ENCODE peak calls at places on chromosomes 5 and 9, in eight cellular contexts. One of them, this sample, is unnamed.

GRCh38 chr9:336039-336438 is 121.4 kb downstream of the DOCK8 start:
- DNase-seq in testis: no peak
- DNase-seq in cardiac muscle cell: no peak
- DNase-seq in prostate gland: no peak
- DNase-seq in foreskin keratinocyte: no peak
- DNase-seq in breast epithelium: no peak
- DNase-seq in gastrocnemius medialis: no peak
- DNase-seq in CD4-positive, alpha-beta T cell: no peak
- DNase-seq in this sample: no peak

GRCh38 chr9:114008667-114009410 is 69.3 kb downstream of the AMBP start:
- DNase-seq in testis: peak
- DNase-seq in cardiac muscle cell: no peak
- DNase-seq in prostate gland: no peak
- DNase-seq in foreskin keratinocyte: no peak
- DNase-seq in breast epithelium: peak
- DNase-seq in gastrocnemius medialis: peak
- DNase-seq in CD4-positive, alpha-beta T cell: no peak
- DNase-seq in this sample: peak

GRCh38 chr5:66741394-66741793 is 145.2 kb downstream of the MAST4 start:
- DNase-seq in testis: no peak
- DNase-seq in cardiac muscle cell: no peak
- DNase-seq in prostate gland: peak
- DNase-seq in foreskin keratinocyte: no peak
- DNase-seq in breast epithelium: peak
- DNase-seq in gastrocnemius medialis: no peak
- DNase-seq in CD4-positive, alpha-beta T cell: no peak
- DNase-seq in this sample: no peak

GRCh38 chr9:123929177-123929869 is 603 bp downstream of the DENND1A start:
- DNase-seq in testis: peak
- DNase-seq in cardiac muscle cell: no peak
- DNase-seq in prostate gland: no peak
- DNase-seq in foreskin keratinocyte: no peak
- DNase-seq in breast epithelium: no peak
- DNase-seq in gastrocnemius medialis: peak
- DNase-seq in CD4-positive, alpha-beta T cell: no peak
- DNase-seq in this sample: peak

GRCh38 chr5:131959906-131960305 is 14.4 kb upstream of the MEIKIN start:
- DNase-seq in testis: no peak
- DNase-seq in cardiac muscle cell: no peak
- DNase-seq in prostate gland: no peak
- DNase-seq in foreskin keratinocyte: peak
- DNase-seq in breast epithelium: no peak
- DNase-seq in gastrocnemius medialis: no peak
- DNase-seq in CD4-positive, alpha-beta T cell: no peak
- DNase-seq in this sample: no peak

GRCh38 chr9:27572566-27572917 is 739 bp downstream of the C9orf72 start:
- DNase-seq in testis: peak
- DNase-seq in cardiac muscle cell: peak
- DNase-seq in prostate gland: peak
- DNase-seq in foreskin keratinocyte: no peak
- DNase-seq in breast epithelium: peak
- DNase-seq in gastrocnemius medialis: peak
- DNase-seq in CD4-positive, alpha-beta T cell: peak
- DNase-seq in this sample: no peak

GRCh38 chr9:83537331-83538171 is 650 bp downstream of the FRMD3 start:
- DNase-seq in testis: no peak
- DNase-seq in cardiac muscle cell: peak
- DNase-seq in prostate gland: no peak
- DNase-seq in foreskin keratinocyte: no peak
- DNase-seq in breast epithelium: no peak
- DNase-seq in gastrocnemius medialis: no peak
- DNase-seq in CD4-positive, alpha-beta T cell: no peak
- DNase-seq in this sample: no peak

GRCh38 chr5:168285696-168286095 is 5.7 kb upstream of the WWC1 start:
- DNase-seq in testis: no peak
- DNase-seq in cardiac muscle cell: no peak
- DNase-seq in prostate gland: no peak
- DNase-seq in foreskin keratinocyte: no peak
- DNase-seq in breast epithelium: no peak
- DNase-seq in gastrocnemius medialis: no peak
- DNase-seq in CD4-positive, alpha-beta T cell: no peak
- DNase-seq in this sample: no peak

GRCh38 chr9:3980771-3981170 is 319.1 kb downstream of the GLIS3 start:
- DNase-seq in testis: peak
- DNase-seq in cardiac muscle cell: peak
- DNase-seq in prostate gland: no peak
- DNase-seq in foreskin keratinocyte: no peak
- DNase-seq in breast epithelium: no peak
- DNase-seq in gastrocnemius medialis: no peak
- DNase-seq in CD4-positive, alpha-beta T cell: no peak
- DNase-seq in this sample: peak

GRCh38 chr9:130707225-130707976 is 13.8 kb downstream of the EXOSC2 start:
- DNase-seq in testis: peak
- DNase-seq in cardiac muscle cell: peak
- DNase-seq in prostate gland: peak
- DNase-seq in foreskin keratinocyte: no peak
- DNase-seq in breast epithelium: no peak
- DNase-seq in gastrocnemius medialis: no peak
- DNase-seq in CD4-positive, alpha-beta T cell: peak
- DNase-seq in this sample: peak

DNA sequence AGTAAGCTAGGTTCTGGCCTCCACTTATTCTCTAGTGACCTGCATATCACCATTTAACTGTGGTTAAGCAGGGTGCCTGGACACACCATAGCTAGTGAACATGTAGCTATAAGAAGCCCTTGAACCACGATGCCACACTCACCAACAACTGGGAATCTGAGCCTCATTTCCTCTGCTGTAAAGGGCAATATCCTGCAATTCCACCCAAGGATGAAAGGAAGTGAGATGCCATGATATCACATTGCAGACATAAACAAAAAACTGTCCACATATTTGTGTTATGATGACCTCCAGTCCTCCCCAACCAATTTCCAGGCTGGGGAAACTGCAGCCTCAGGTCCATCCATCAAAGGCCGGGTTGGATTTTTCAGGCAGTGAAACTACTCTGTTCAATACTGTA is 10.4 kb downstream of the TNIP1 start:
- DNase-seq in testis: no peak
- DNase-seq in cardiac muscle cell: no peak
- DNase-seq in prostate gland: no peak
- DNase-seq in foreskin keratinocyte: no peak
- DNase-seq in breast epithelium: no peak
- DNase-seq in gastrocnemius medialis: no peak
- DNase-seq in CD4-positive, alpha-beta T cell: no peak
- DNase-seq in this sample: no peak
- H3K27ac ChIP-seq in testis: no peak
- H3K27ac ChIP-seq in cardiac muscle cell: no peak
- H3K27ac ChIP-seq in prostate gland: no peak
- H3K27ac ChIP-seq in foreskin keratinocyte: no peak
- H3K27ac ChIP-seq in breast epithelium: no peak
- H3K27ac ChIP-seq in gastrocnemius medialis: peak
- H3K27ac ChIP-seq in CD4-positive, alpha-beta T cell: no peak
- H3K27ac ChIP-seq in this sample: no peak

GRCh38 chr9:127801955-127802575 is 617 bp upstream of the FPGS start:
- DNase-seq in testis: no peak
- DNase-seq in cardiac muscle cell: peak
- DNase-seq in prostate gland: no peak
- DNase-seq in foreskin keratinocyte: no peak
- DNase-seq in breast epithelium: no peak
- DNase-seq in gastrocnemius medialis: no peak
- DNase-seq in CD4-positive, alpha-beta T cell: no peak
- DNase-seq in this sample: no peak
- TF ChIP-seq CTCF in testis: no peak
- TF ChIP-seq CTCF in cardiac muscle cell: no peak
- TF ChIP-seq CTCF in prostate gland: peak
- TF ChIP-seq CTCF in foreskin keratinocyte: no peak
- TF ChIP-seq CTCF in breast epithelium: peak
- TF ChIP-seq CTCF in gastrocnemius medialis: peak
- TF ChIP-seq CTCF in CD4-positive, alpha-beta T cell: no peak
- TF ChIP-seq CTCF in this sample: no peak

GRCh38 chr9:37157978-37158377 is 37.6 kb downstream of the ZCCHC7 start:
- DNase-seq in testis: no peak
- DNase-seq in cardiac muscle cell: no peak
- DNase-seq in prostate gland: no peak
- DNase-seq in foreskin keratinocyte: no peak
- DNase-seq in breast epithelium: no peak
- DNase-seq in gastrocnemius medialis: no peak
- DNase-seq in CD4-positive, alpha-beta T cell: no peak
- DNase-seq in this sample: no peak

GRCh38 chr9:37167456-37167855 is 47.1 kb downstream of the ZCCHC7 start:
- DNase-seq in testis: no peak
- DNase-seq in cardiac muscle cell: no peak
- DNase-seq in prostate gland: no peak
- DNase-seq in foreskin keratinocyte: no peak
- DNase-seq in breast epithelium: no peak
- DNase-seq in gastrocnemius medialis: no peak
- DNase-seq in CD4-positive, alpha-beta T cell: no peak
- DNase-seq in this sample: no peak

GRCh38 chr9:37165644-37166043 is 45.3 kb downstream of the ZCCHC7 start:
- DNase-seq in testis: no peak
- DNase-seq in cardiac muscle cell: no peak
- DNase-seq in prostate gland: no peak
- DNase-seq in foreskin keratinocyte: no peak
- DNase-seq in breast epithelium: no peak
- DNase-seq in gastrocnemius medialis: no peak
- DNase-seq in CD4-positive, alpha-beta T cell: no peak
- DNase-seq in this sample: no peak

DNA sequence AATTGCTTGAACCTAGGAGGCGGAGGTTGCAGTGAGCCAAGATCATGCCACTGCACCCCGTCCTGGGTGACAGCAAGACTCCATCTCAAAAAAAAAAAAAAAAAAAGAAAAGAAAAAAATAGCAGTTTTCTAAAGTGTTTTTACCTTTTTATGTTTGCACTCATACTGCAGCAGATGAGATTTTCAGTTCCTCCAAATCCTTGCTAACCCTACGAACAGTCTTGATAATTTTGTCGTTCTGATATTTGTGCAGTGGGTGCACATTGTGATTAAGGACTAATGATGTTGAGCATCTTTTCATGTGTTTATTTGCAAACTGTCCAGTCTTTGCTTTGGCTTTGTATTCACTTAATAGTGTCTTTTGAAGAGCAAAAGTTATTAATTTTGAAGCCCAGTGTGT is 42.9 kb downstream of the ZCCHC7 start:
- DNase-seq in testis: no peak
- DNase-seq in cardiac muscle cell: no peak
- DNase-seq in prostate gland: no peak
- DNase-seq in foreskin keratinocyte: no peak
- DNase-seq in breast epithelium: no peak
- DNase-seq in gastrocnemius medialis: no peak
- DNase-seq in CD4-positive, alpha-beta T cell: no peak
- DNase-seq in this sample: no peak
- H3K27ac ChIP-seq in testis: no peak
- H3K27ac ChIP-seq in cardiac muscle cell: no peak
- H3K27ac ChIP-seq in prostate gland: no peak
- H3K27ac ChIP-seq in foreskin keratinocyte: no peak
- H3K27ac ChIP-seq in breast epithelium: no peak
- H3K27ac ChIP-seq in gastrocnemius medialis: no peak
- H3K27ac ChIP-seq in CD4-positive, alpha-beta T cell: no peak
- H3K27ac ChIP-seq in this sample: no peak

GRCh38 chr5:53035868-53036381 is 46.8 kb downstream of the ITGA2 start:
- DNase-seq in testis: no peak
- DNase-seq in cardiac muscle cell: no peak
- DNase-seq in prostate gland: no peak
- DNase-seq in foreskin keratinocyte: peak
- DNase-seq in breast epithelium: no peak
- DNase-seq in gastrocnemius medialis: no peak
- DNase-seq in CD4-positive, alpha-beta T cell: no peak
- DNase-seq in this sample: no peak
- TF ChIP-seq CTCF in testis: no peak
- TF ChIP-seq CTCF in cardiac muscle cell: peak
- TF ChIP-seq CTCF in prostate gland: no peak
- TF ChIP-seq CTCF in foreskin keratinocyte: peak
- TF ChIP-seq CTCF in breast epithelium: no peak
- TF ChIP-seq CTCF in gastrocnemius medialis: no peak
- TF ChIP-seq CTCF in CD4-positive, alpha-beta T cell: no peak
- TF ChIP-seq CTCF in this sample: no peak

DNA sequence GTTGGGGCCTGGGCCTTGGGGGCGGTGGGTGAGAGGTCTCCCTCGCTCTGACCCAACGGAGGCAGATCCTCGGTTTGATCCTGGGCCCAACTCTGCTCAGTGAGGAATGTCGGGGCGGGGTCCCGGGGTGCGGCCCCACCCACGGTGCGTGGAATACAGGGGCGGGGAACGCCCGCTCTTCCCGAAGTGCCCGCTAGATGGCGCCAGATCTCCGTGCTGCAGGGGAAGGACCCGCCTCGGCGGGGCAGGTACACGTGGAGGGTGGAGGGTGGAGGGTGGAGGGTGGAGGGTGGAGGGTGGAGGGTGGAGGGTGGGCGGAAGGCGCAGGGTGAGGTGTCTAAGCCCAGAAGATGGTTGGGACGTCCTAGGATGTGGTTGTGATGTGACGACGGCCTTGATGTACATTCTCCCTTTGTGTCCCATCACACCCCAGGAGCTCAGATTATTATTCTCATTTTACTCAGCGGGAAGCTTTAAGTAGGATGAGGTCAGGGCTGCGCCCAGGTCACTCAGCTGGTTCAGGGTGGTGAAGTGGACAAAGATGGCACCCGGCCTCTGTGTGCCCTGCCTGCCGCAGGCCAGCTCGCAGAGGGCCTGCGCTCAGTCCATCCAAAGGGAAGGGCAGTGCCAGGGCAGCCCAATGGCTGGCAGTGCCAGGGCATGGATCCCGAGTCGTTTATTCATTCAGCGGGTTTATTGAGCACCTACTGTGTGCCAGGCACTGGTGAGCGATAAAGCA is 9.4 kb upstream of the RPS14 start:
- DNase-seq in testis: peak
- DNase-seq in cardiac muscle cell: peak
- DNase-seq in prostate gland: peak
- DNase-seq in foreskin keratinocyte: no peak
- DNase-seq in breast epithelium: peak
- DNase-seq in gastrocnemius medialis: peak
- DNase-seq in CD4-positive, alpha-beta T cell: peak
- DNase-seq in this sample: peak
- H3K27ac ChIP-seq in testis: no peak
- H3K27ac ChIP-seq in cardiac muscle cell: no peak
- H3K27ac ChIP-seq in prostate gland: no peak
- H3K27ac ChIP-seq in foreskin keratinocyte: no peak
- H3K27ac ChIP-seq in breast epithelium: peak
- H3K27ac ChIP-seq in gastrocnemius medialis: peak
- H3K27ac ChIP-seq in CD4-positive, alpha-beta T cell: no peak
- H3K27ac ChIP-seq in this sample: no peak

DNA sequence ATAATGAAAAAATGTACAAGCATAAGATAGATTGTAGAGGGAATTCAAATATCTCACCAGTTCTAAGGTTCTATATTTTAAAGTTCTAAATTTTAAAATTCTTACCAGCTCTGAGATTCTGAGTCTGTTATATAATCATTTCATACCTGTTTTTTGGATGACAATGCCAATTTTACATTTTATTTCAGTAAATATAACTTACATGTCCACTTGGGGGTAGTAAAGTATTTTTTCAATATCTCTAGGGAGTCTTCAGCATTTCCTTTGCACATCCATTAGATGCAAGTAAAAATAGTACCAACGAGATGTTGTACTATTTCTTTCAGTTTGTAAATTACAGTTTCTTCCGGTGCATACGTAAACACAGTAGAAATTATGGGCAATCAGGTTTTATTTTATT is 25.7 kb downstream of the NMUR2 start:
- DNase-seq in testis: no peak
- DNase-seq in cardiac muscle cell: peak
- DNase-seq in prostate gland: no peak
- DNase-seq in foreskin keratinocyte: no peak
- DNase-seq in breast epithelium: no peak
- DNase-seq in gastrocnemius medialis: no peak
- DNase-seq in CD4-positive, alpha-beta T cell: no peak
- DNase-seq in this sample: no peak
- TF ChIP-seq CTCF in testis: no peak
- TF ChIP-seq CTCF in cardiac muscle cell: no peak
- TF ChIP-seq CTCF in prostate gland: no peak
- TF ChIP-seq CTCF in foreskin keratinocyte: peak
- TF ChIP-seq CTCF in breast epithelium: no peak
- TF ChIP-seq CTCF in gastrocnemius medialis: no peak
- TF ChIP-seq CTCF in CD4-positive, alpha-beta T cell: no peak
- TF ChIP-seq CTCF in this sample: no peak